ENCODE peak calls at places on chromosomes 1 and 21, in ten cellular contexts. I is stimulated activated CD4-positive, alpha-beta T cell treated with anti-CD3 and anti-CD28 coated beads, Interleukin-12 subunit alpha, Interleukin-12 subunit beta, amount 100 ng/mL, for 48 hours; F is HuH-7.5; D is tibial artery; G is upper lobe of right lung; J is iris pigment epithelial cell; Z is fibroblast of the conjunctiva; R is activated naive CD8-positive, alpha-beta T cell treated with anti-CD3 and anti-CD28 coated beads, Interleukin-2, amount 50 U/mL, for 24 hours; M is DND-41; V is EL. K is an unnamed sample.

GRCh38 chr1:213984387-213985180 is 3.2 kb upstream of the PROX1 start:
- DNase-seq in I (no peak), F (peak), D (no peak), G (no peak), J (no peak), Z (no peak), R (no peak), M (peak), V (no peak), K (no peak)

GRCh38 chr21:25862596-25862995 is 127.8 kb downstream of the GABPA start:
- DNase-seq in I (no peak), F (no peak), D (no peak), G (no peak), J (peak), Z (no peak), R (peak), M (peak), V (peak), K (no peak)

GRCh38 chr1:100538935-100539835 is 1.2 kb downstream of the GPR88 start:
- DNase-seq in I (no peak), F (no peak), D (no peak), G (peak), J (peak), Z (no peak), R (peak), M (no peak), V (peak), K (no peak)

GRCh38 chr1:1098656-1099425 is 17.0 kb downstream of the C1orf159 start:
- DNase-seq in I (no peak), F (no peak), D (peak), G (peak), J (no peak), Z (no peak), R (peak), M (no peak), V (no peak), K (no peak)

GRCh38 chr1:54252371-54252770 is 52.4 kb downstream of the MRPL37 start:
- DNase-seq in I (no peak), F (no peak), D (no peak), G (no peak), J (no peak), Z (no peak), R (no peak), M (no peak), V (no peak), K (no peak)

GRCh38 chr1:168821434-168821833 is 92.4 kb upstream of the DPT start:
- DNase-seq in I (no peak), F (no peak), D (no peak), G (no peak), J (no peak), Z (no peak), R (peak), M (no peak), V (no peak), K (no peak)

GRCh38 chr1:47332779-47333577 is 612 bp upstream of the CMPK1 start:
- DNase-seq in I (no peak), F (no peak), D (no peak), G (peak), J (no peak), Z (no peak), R (no peak), M (no peak), V (no peak), K (no peak)

GRCh38 chr1:235079443-235079967 is 49.1 kb downstream of the TOMM20 start:
- DNase-seq in I (peak), F (no peak), D (no peak), G (peak), J (peak), Z (no peak), R (peak), M (no peak), V (no peak), K (no peak)

GRCh38 chr1:32754282-32755097 is 51.9 kb upstream of the SYNC start:
- DNase-seq in I (peak), F (no peak), D (no peak), G (peak), J (peak), Z (no peak), R (peak), M (no peak), V (no peak), K (no peak)

GRCh38 chr1:180156631-180157091 is 2.0 kb downstream of the QSOX1 start:
- DNase-seq in I (no peak), F (no peak), D (no peak), G (no peak), J (peak), Z (no peak), R (no peak), M (no peak), V (peak), K (no peak)

GRCh38 chr1:2893473-2894120 is 92.1 kb upstream of the TTC34 start:
- DNase-seq in I (no peak), F (no peak), D (no peak), G (no peak), J (no peak), Z (no peak), R (no peak), M (no peak), V (no peak), K (no peak)

GRCh38 chr1:25569599-25570458 is 26.4 kb downstream of the LDLRAP1 start:
- DNase-seq in I (no peak), F (no peak), D (no peak), G (peak), J (peak), Z (no peak), R (no peak), M (no peak), V (no peak), K (no peak)

K was measured in amniotic stem cell.